ENCODE peak calls at places on chromosomes 4 and X, in ten cellular contexts. Y, H, T, M, V, A, F, O, I and U are unnamed samples.

GRCh38 chr4:183960021-183960420 is 54.9 kb downstream of the STOX2 start:
- DNase-seq in Y (peak; percentile 10), H (peak; percentile 89), T (peak; percentile 13), M (peak; percentile 39), V (peak; percentile 91), A (no peak), F (no peak), O (no peak), I (no peak), U (peak; percentile 81)

GRCh38 chr4:137722910-137723309 is 190.6 kb upstream of the PCDH18 start:
- DNase-seq in Y (no peak), H (no peak), T (no peak), M (no peak), V (no peak), A (no peak), F (no peak), O (no peak), I (no peak), U (no peak)

GRCh38 chrX:440636-441035 is 53.9 kb upstream of the PPP2R3B start:
- DNase-seq in Y (no peak), H (no peak), T (no peak), M (no peak), V (no peak), A (no peak), F (no peak), O (no peak), I (no peak), U (no peak)

GRCh38 chrX:43881410-43882293 is 598 bp downstream of the MAOB start:
- DNase-seq in Y (no peak), H (no peak), T (no peak), M (no peak), V (peak; percentile 86), A (no peak), F (no peak), O (no peak), I (no peak), U (no peak)

GRCh38 chrX:44306336-44306735 is 37.1 kb downstream of the EFHC2 start:
- DNase-seq in Y (peak; percentile 2), H (no peak), T (no peak), M (peak; percentile 9), V (no peak), A (no peak), F (no peak), O (no peak), I (no peak), U (no peak)

GRCh38 chr4:75248770-75249467 is 265.3 kb downstream of the RCHY1 start:
- DNase-seq in Y (peak; percentile 75), H (no peak), T (no peak), M (no peak), V (no peak), A (no peak), F (no peak), O (no peak), I (no peak), U (no peak)

GRCh38 chr4:182297659-182298058 is 54.5 kb downstream of the TENM3 start:
- DNase-seq in Y (peak; percentile 88), H (no peak), T (no peak), M (no peak), V (no peak), A (no peak), F (no peak), O (no peak), I (no peak), U (no peak)

GRCh38 chr4:24224446-24224845 is 334.6 kb upstream of the PPARGC1A start:
- DNase-seq in Y (no peak), H (no peak), T (no peak), M (peak; percentile 13), V (no peak), A (no peak), F (no peak), O (no peak), I (no peak), U (no peak)

GRCh38 chr4:26807330-26807729 is 53.3 kb upstream of the STIM2 start:
- DNase-seq in Y (no peak), H (no peak), T (no peak), M (no peak), V (no peak), A (no peak), F (no peak), O (no peak), I (no peak), U (no peak)

GRCh38 chr4:13917010-13917409 is 289.5 kb upstream of the BOD1L1 start:
- DNase-seq in Y (no peak), H (no peak), T (peak; percentile 90), M (no peak), V (no peak), A (no peak), F (no peak), O (no peak), I (no peak), U (no peak)

GRCh38 chrX:133933316-133933715 is 52.1 kb downstream of the GPC3 start:
- DNase-seq in Y (no peak), H (no peak), T (no peak), M (no peak), V (no peak), A (no peak), F (no peak), O (no peak), I (no peak), U (no peak)

GRCh38 chr4:102585329-102585728 is 84.2 kb downstream of the NFKB1 start:
- DNase-seq in Y (no peak), H (no peak), T (no peak), M (no peak), V (no peak), A (no peak), F (no peak), O (no peak), I (no peak), U (no peak)

GRCh38 chr4:108166441-108167315 is 2.1 kb downstream of the LEF1 start:
- DNase-seq in Y (peak; percentile 51), H (peak; percentile 54), T (no peak), M (no peak), V (no peak), A (peak; percentile 75), F (peak; percentile 59), O (peak; percentile 3), I (no peak), U (no peak)

GRCh38 chr4:167379433-167379832 is 145.1 kb upstream of the SPOCK3 start:
- DNase-seq in Y (no peak), H (no peak), T (no peak), M (no peak), V (no peak), A (no peak), F (no peak), O (no peak), I (no peak), U (no peak)

GRCh38 chrX:107551546-107551945 is 76.8 kb upstream of the PRPS1 start:
- DNase-seq in Y (no peak), H (peak; percentile 87), T (no peak), M (no peak), V (no peak), A (no peak), F (no peak), O (no peak), I (no peak), U (no peak)

GRCh38 chr4:57136281-57136680 is 26.1 kb upstream of the IGFBP7 start:
- DNase-seq in Y (peak; percentile 90), H (no peak), T (no peak), M (no peak), V (no peak), A (no peak), F (no peak), O (no peak), I (no peak), U (no peak)

GRCh38 chrX:106220177-106220576 is 52.1 kb downstream of the PWWP3B start:
- DNase-seq in Y (no peak), H (no peak), T (no peak), M (no peak), V (no peak), A (no peak), F (no peak), O (no peak), I (no peak), U (no peak)